ENCODE peak calls at places on chromosomes 1 and 21, in five cellular contexts. One of them, this sample, is unnamed.

GRCh38 chr1:243407284-243408018 is 151.6 kb downstream of the SDCCAG8 start:
- DNase-seq in HCT116: no peak
- DNase-seq in PC-9: no peak
- DNase-seq in NCI-H1417: no peak
- DNase-seq in progenitor cell of endocrine pancreas: no peak
- DNase-seq in this sample: no peak

GRCh38 chr1:39047374-39048229 is 21.5 kb downstream of the NDUFS5 start:
- DNase-seq in PC-9: peak; percentile 39
- DNase-seq in progenitor cell of endocrine pancreas: no peak
- DNase-seq in NCI-H1417: no peak
- DNase-seq in HCT116: no peak
- DNase-seq in this sample: no peak

GRCh38 chr1:42934541-42935312 is 23.9 kb downstream of the SLC2A1 start:
- DNase-seq in PC-9: no peak
- DNase-seq in HCT116: no peak
- DNase-seq in NCI-H1417: no peak
- DNase-seq in progenitor cell of endocrine pancreas: no peak
- DNase-seq in this sample: no peak

GRCh38 chr21:17454315-17455027 is 58.4 kb upstream of the CXADR start:
- DNase-seq in PC-9: peak; percentile 79
- DNase-seq in NCI-H1417: peak; percentile 20
- DNase-seq in progenitor cell of endocrine pancreas: peak; percentile 34
- DNase-seq in HCT116: peak; percentile 89
- DNase-seq in this sample: peak; percentile 66

GRCh38 chr1:3378411-3379208 is 75.9 kb upstream of the ARHGEF16 start:
- DNase-seq in PC-9: no peak
- DNase-seq in NCI-H1417: no peak
- DNase-seq in HCT116: no peak
- DNase-seq in progenitor cell of endocrine pancreas: no peak
- DNase-seq in this sample: no peak

GRCh38 chr1:202661136-202661845 is 49.0 kb downstream of the SYT2 start:
- DNase-seq in HCT116: peak; percentile 8
- DNase-seq in PC-9: no peak
- DNase-seq in NCI-H1417: no peak
- DNase-seq in progenitor cell of endocrine pancreas: no peak
- DNase-seq in this sample: no peak

GRCh38 chr1:238485062-238485905 is 594.6 kb upstream of the ZP4 start:
- DNase-seq in NCI-H1417: no peak
- DNase-seq in HCT116: no peak
- DNase-seq in progenitor cell of endocrine pancreas: no peak
- DNase-seq in PC-9: peak; percentile 24
- DNase-seq in this sample: peak; percentile 75

GRCh38 chr1:166902279-166902678 is 26.2 kb upstream of the TADA1 start:
- DNase-seq in NCI-H1417: no peak
- DNase-seq in PC-9: no peak
- DNase-seq in progenitor cell of endocrine pancreas: no peak
- DNase-seq in HCT116: peak; percentile 43
- DNase-seq in this sample: no peak

GRCh38 chr1:154478639-154479038 is 23.4 kb upstream of the TDRD10 start:
- DNase-seq in progenitor cell of endocrine pancreas: no peak
- DNase-seq in HCT116: no peak
- DNase-seq in PC-9: peak; percentile 18
- DNase-seq in NCI-H1417: no peak
- DNase-seq in this sample: no peak

GRCh38 chr1:38766125-38766524 is 93.4 kb downstream of the RRAGC start:
- DNase-seq in NCI-H1417: no peak
- DNase-seq in progenitor cell of endocrine pancreas: no peak
- DNase-seq in HCT116: no peak
- DNase-seq in PC-9: no peak
- DNase-seq in this sample: no peak

GRCh38 chr1:6461538-6462411 is 4.2 kb downstream of the TNFRSF25 start:
- DNase-seq in HCT116: no peak
- DNase-seq in progenitor cell of endocrine pancreas: no peak
- DNase-seq in NCI-H1417: no peak
- DNase-seq in PC-9: no peak
- DNase-seq in this sample: no peak

GRCh38 chr1:59052194-59052593 is 244.7 kb upstream of the FGGY start:
- DNase-seq in progenitor cell of endocrine pancreas: no peak
- DNase-seq in HCT116: no peak
- DNase-seq in NCI-H1417: no peak
- DNase-seq in PC-9: no peak
- DNase-seq in this sample: no peak

GRCh38 chr1:202968895-202969295 is 1.8 kb upstream of the CYB5R1 start:
- DNase-seq in HCT116: peak; percentile 68
- DNase-seq in PC-9: no peak
- DNase-seq in progenitor cell of endocrine pancreas: no peak
- DNase-seq in NCI-H1417: peak; percentile 66
- DNase-seq in this sample: peak; percentile 21

GRCh38 chr1:90834354-90835171 is 117.5 kb upstream of the BARHL2 start:
- DNase-seq in PC-9: no peak
- DNase-seq in HCT116: no peak
- DNase-seq in NCI-H1417: peak; percentile 97
- DNase-seq in progenitor cell of endocrine pancreas: no peak
- DNase-seq in this sample: no peak

GRCh38 chr1:23799570-23800395 is 771 bp downstream of the GALE start:
- DNase-seq in NCI-H1417: peak; percentile 71
- DNase-seq in progenitor cell of endocrine pancreas: no peak
- DNase-seq in HCT116: peak; percentile 77
- DNase-seq in PC-9: peak; percentile 93
- DNase-seq in this sample: peak; percentile 74

GRCh38 chr1:178189814-178190213 is 95.9 kb downstream of the RASAL2 start:
- DNase-seq in NCI-H1417: peak; percentile 65
- DNase-seq in progenitor cell of endocrine pancreas: no peak
- DNase-seq in HCT116: peak; percentile 13
- DNase-seq in PC-9: no peak
- DNase-seq in this sample: peak; percentile 7

GRCh38 chr1:53572061-53572801 is 113.0 kb downstream of the DMRTB1 start:
- DNase-seq in HCT116: peak; percentile 15
- DNase-seq in NCI-H1417: peak; percentile 92
- DNase-seq in progenitor cell of endocrine pancreas: no peak
- DNase-seq in PC-9: peak; percentile 78
- DNase-seq in this sample: no peak

GRCh38 chr1:54135436-54136120 is 17.2 kb downstream of the CDCP2 start:
- DNase-seq in progenitor cell of endocrine pancreas: no peak
- DNase-seq in HCT116: no peak
- DNase-seq in PC-9: no peak
- DNase-seq in NCI-H1417: no peak
- DNase-seq in this sample: no peak

GRCh38 chr1:53733975-53734649 is 4.9 kb downstream of the GLIS1 start:
- DNase-seq in PC-9: no peak
- DNase-seq in NCI-H1417: no peak
- DNase-seq in HCT116: no peak
- DNase-seq in progenitor cell of endocrine pancreas: no peak
- DNase-seq in this sample: no peak

GRCh38 chr1:29749546-29749945 is 513.2 kb downstream of the PTPRU start:
- DNase-seq in progenitor cell of endocrine pancreas: no peak
- DNase-seq in PC-9: no peak
- DNase-seq in HCT116: no peak
- DNase-seq in NCI-H1417: no peak
- DNase-seq in this sample: no peak

GRCh38 chr1:56566994-56567393 is 12.4 kb downstream of the PLPP3 start:
- DNase-seq in NCI-H1417: no peak
- DNase-seq in HCT116: no peak
- DNase-seq in progenitor cell of endocrine pancreas: no peak
- DNase-seq in PC-9: no peak
- DNase-seq in this sample: no peak

GRCh38 chr21:38861989-38862683 is 56.4 kb downstream of the ETS2 start:
- DNase-seq in PC-9: no peak
- DNase-seq in HCT116: no peak
- DNase-seq in NCI-H1417: no peak
- DNase-seq in progenitor cell of endocrine pancreas: no peak
- DNase-seq in this sample: no peak

GRCh38 chr1:61052393-61053280 is 29.7 kb upstream of the NFIA start:
- DNase-seq in NCI-H1417: no peak
- DNase-seq in HCT116: no peak
- DNase-seq in progenitor cell of endocrine pancreas: no peak
- DNase-seq in PC-9: no peak
- DNase-seq in this sample: no peak

GRCh38 chr1:84876353-84876752 is 16.7 kb downstream of the LPAR3 start:
- DNase-seq in HCT116: no peak
- DNase-seq in NCI-H1417: no peak
- DNase-seq in PC-9: no peak
- DNase-seq in progenitor cell of endocrine pancreas: no peak
- DNase-seq in this sample: no peak

GRCh38 chr21:44749116-44749758 is 37.9 kb upstream of the TSPEAR start:
- DNase-seq in HCT116: no peak
- DNase-seq in progenitor cell of endocrine pancreas: no peak
- DNase-seq in NCI-H1417: no peak
- DNase-seq in PC-9: no peak
- DNase-seq in this sample: no peak

GRCh38 chr1:153534226-153534932 is 1.4 kb downstream of the S100A6 start:
- DNase-seq in progenitor cell of endocrine pancreas: no peak
- DNase-seq in PC-9: no peak
- DNase-seq in HCT116: no peak
- DNase-seq in NCI-H1417: no peak
- DNase-seq in this sample: no peak

This sample was measured in SW 1271.